ENCODE peak calls at places on chromosomes 13 and 19, in eight cellular contexts. One of them, this sample, is unnamed.

GRCh38 chr13:110214637-110215036 is 92.3 kb downstream of the COL4A1 start:
- DNase-seq in body of pancreas: no peak
- DNase-seq in gastrocnemius medialis: no peak
- DNase-seq in GM23248: no peak
- DNase-seq in adrenal gland: no peak
- DNase-seq in PC-3: no peak
- DNase-seq in CD8-positive, alpha-beta T cell: no peak
- DNase-seq in mesendoderm: no peak
- DNase-seq in this sample: no peak

GRCh38 chr13:59823495-59823894 is 340.2 kb downstream of the DIAPH3 start:
- DNase-seq in body of pancreas: no peak
- DNase-seq in gastrocnemius medialis: no peak
- DNase-seq in GM23248: peak; percentile 70
- DNase-seq in adrenal gland: no peak
- DNase-seq in PC-3: peak; percentile 52
- DNase-seq in CD8-positive, alpha-beta T cell: no peak
- DNase-seq in mesendoderm: peak; percentile 49
- DNase-seq in this sample: no peak

GRCh38 chr19:10151521-10151920 is 31.8 kb upstream of the EIF3G start:
- DNase-seq in body of pancreas: no peak
- DNase-seq in gastrocnemius medialis: no peak
- DNase-seq in GM23248: no peak
- DNase-seq in adrenal gland: no peak
- DNase-seq in PC-3: no peak
- DNase-seq in CD8-positive, alpha-beta T cell: no peak
- DNase-seq in mesendoderm: no peak
- DNase-seq in this sample: no peak

GRCh38 chr13:32496574-32497160 is 41.9 kb downstream of the N4BP2L2 start:
- DNase-seq in body of pancreas: no peak
- DNase-seq in gastrocnemius medialis: no peak
- DNase-seq in GM23248: peak; percentile 6
- DNase-seq in adrenal gland: no peak
- DNase-seq in PC-3: no peak
- DNase-seq in CD8-positive, alpha-beta T cell: no peak
- DNase-seq in mesendoderm: no peak
- DNase-seq in this sample: no peak

GRCh38 chr13:76440568-76440967 is 445.6 kb downstream of the KCTD12 start:
- DNase-seq in body of pancreas: no peak
- DNase-seq in gastrocnemius medialis: no peak
- DNase-seq in GM23248: no peak
- DNase-seq in adrenal gland: no peak
- DNase-seq in PC-3: no peak
- DNase-seq in CD8-positive, alpha-beta T cell: no peak
- DNase-seq in mesendoderm: no peak
- DNase-seq in this sample: no peak

GRCh38 chr13:110351636-110352420 is 44.7 kb downstream of the COL4A2 start:
- DNase-seq in body of pancreas: no peak
- DNase-seq in gastrocnemius medialis: no peak
- DNase-seq in GM23248: peak; percentile 14
- DNase-seq in adrenal gland: no peak
- DNase-seq in PC-3: peak; percentile 44
- DNase-seq in CD8-positive, alpha-beta T cell: no peak
- DNase-seq in mesendoderm: no peak
- DNase-seq in this sample: no peak

GRCh38 chr13:45048890-45049407 is 59.6 kb downstream of the GPALPP1 start:
- DNase-seq in body of pancreas: no peak
- DNase-seq in gastrocnemius medialis: no peak
- DNase-seq in GM23248: no peak
- DNase-seq in adrenal gland: no peak
- DNase-seq in PC-3: peak; percentile 7
- DNase-seq in CD8-positive, alpha-beta T cell: no peak
- DNase-seq in mesendoderm: peak; percentile 70
- DNase-seq in this sample: no peak

GRCh38 chr13:110541526-110541920 is 20.0 kb downstream of the RAB20 start:
- DNase-seq in body of pancreas: no peak
- DNase-seq in gastrocnemius medialis: no peak
- DNase-seq in GM23248: peak; percentile 25
- DNase-seq in adrenal gland: no peak
- DNase-seq in PC-3: no peak
- DNase-seq in CD8-positive, alpha-beta T cell: no peak
- DNase-seq in mesendoderm: no peak
- DNase-seq in this sample: no peak

GRCh38 chr19:38211206-38211605 is 12.8 kb downstream of the DPF1 start:
- DNase-seq in body of pancreas: no peak
- DNase-seq in gastrocnemius medialis: no peak
- DNase-seq in GM23248: peak; percentile 33
- DNase-seq in adrenal gland: no peak
- DNase-seq in PC-3: no peak
- DNase-seq in CD8-positive, alpha-beta T cell: no peak
- DNase-seq in mesendoderm: peak; percentile 48
- DNase-seq in this sample: no peak

GRCh38 chr13:20424559-20424852 is 101.2 kb downstream of the CRYL1 start:
- DNase-seq in body of pancreas: no peak
- DNase-seq in gastrocnemius medialis: no peak
- DNase-seq in GM23248: no peak
- DNase-seq in adrenal gland: no peak
- DNase-seq in PC-3: no peak
- DNase-seq in CD8-positive, alpha-beta T cell: no peak
- DNase-seq in mesendoderm: no peak
- DNase-seq in this sample: no peak

GRCh38 chr19:6801397-6802086 is 29.0 kb downstream of the VAV1 start:
- DNase-seq in body of pancreas: peak; percentile 75
- DNase-seq in gastrocnemius medialis: peak; percentile 46
- DNase-seq in GM23248: peak; percentile 21
- DNase-seq in adrenal gland: peak; percentile 41
- DNase-seq in PC-3: peak; percentile 72
- DNase-seq in CD8-positive, alpha-beta T cell: peak; percentile 82
- DNase-seq in mesendoderm: peak; percentile 62
- DNase-seq in this sample: peak; percentile 89

GRCh38 chr13:50386527-50387123 is 371.4 kb downstream of the KCNRG start:
- DNase-seq in body of pancreas: no peak
- DNase-seq in gastrocnemius medialis: peak; percentile 39
- DNase-seq in GM23248: peak; percentile 10
- DNase-seq in adrenal gland: no peak
- DNase-seq in PC-3: peak; percentile 12
- DNase-seq in CD8-positive, alpha-beta T cell: no peak
- DNase-seq in mesendoderm: peak; percentile 22
- DNase-seq in this sample: no peak

GRCh38 chr13:106566682-106567420 is 1.1 kb downstream of the ARGLU1 start:
- DNase-seq in body of pancreas: peak; percentile 65
- DNase-seq in gastrocnemius medialis: peak; percentile 45
- DNase-seq in GM23248: peak; percentile 84
- DNase-seq in adrenal gland: peak; percentile 72
- DNase-seq in PC-3: peak; percentile 45
- DNase-seq in CD8-positive, alpha-beta T cell: peak; percentile 13
- DNase-seq in mesendoderm: peak; percentile 81
- DNase-seq in this sample: no peak

GRCh38 chr13:79995334-79995733 is 345.6 kb downstream of the SPRY2 start:
- DNase-seq in body of pancreas: no peak
- DNase-seq in gastrocnemius medialis: no peak
- DNase-seq in GM23248: peak; percentile 95
- DNase-seq in adrenal gland: no peak
- DNase-seq in PC-3: peak; percentile 52
- DNase-seq in CD8-positive, alpha-beta T cell: no peak
- DNase-seq in mesendoderm: peak; percentile 92
- DNase-seq in this sample: no peak

GRCh38 chr19:43534811-43535761 is 2.1 kb downstream of the ZNF575 start:
- DNase-seq in body of pancreas: peak; percentile 61
- DNase-seq in gastrocnemius medialis: peak; percentile 45
- DNase-seq in GM23248: peak; percentile 71
- DNase-seq in adrenal gland: peak; percentile 74
- DNase-seq in PC-3: peak; percentile 17
- DNase-seq in CD8-positive, alpha-beta T cell: no peak
- DNase-seq in mesendoderm: peak; percentile 93
- DNase-seq in this sample: no peak

GRCh38 chr13:44576396-44577235 is 486 bp upstream of the TSC22D1 start:
- DNase-seq in body of pancreas: peak; percentile 23
- DNase-seq in gastrocnemius medialis: no peak
- DNase-seq in GM23248: peak; percentile 58
- DNase-seq in adrenal gland: peak; percentile 39
- DNase-seq in PC-3: no peak
- DNase-seq in CD8-positive, alpha-beta T cell: peak; percentile 15
- DNase-seq in mesendoderm: no peak
- DNase-seq in this sample: no peak

GRCh38 chr13:108961542-108962125 is 332.2 kb downstream of the MYO16 start:
- DNase-seq in body of pancreas: no peak
- DNase-seq in gastrocnemius medialis: no peak
- DNase-seq in GM23248: peak; percentile 67
- DNase-seq in adrenal gland: no peak
- DNase-seq in PC-3: peak; percentile 67
- DNase-seq in CD8-positive, alpha-beta T cell: no peak
- DNase-seq in mesendoderm: peak; percentile 69
- DNase-seq in this sample: peak; percentile 11

GRCh38 chr13:47188802-47189201 is 291.9 kb upstream of the HTR2A start:
- DNase-seq in body of pancreas: no peak
- DNase-seq in gastrocnemius medialis: no peak
- DNase-seq in GM23248: peak; percentile 94
- DNase-seq in adrenal gland: no peak
- DNase-seq in PC-3: peak; percentile 6
- DNase-seq in CD8-positive, alpha-beta T cell: no peak
- DNase-seq in mesendoderm: peak; percentile 48
- DNase-seq in this sample: no peak

GRCh38 chr13:21675095-21676007 is 4.5 kb downstream of the FGF9 start:
- DNase-seq in body of pancreas: peak; percentile 66
- DNase-seq in gastrocnemius medialis: no peak
- DNase-seq in GM23248: peak; percentile 25
- DNase-seq in adrenal gland: peak; percentile 63
- DNase-seq in PC-3: no peak
- DNase-seq in CD8-positive, alpha-beta T cell: peak; percentile 33
- DNase-seq in mesendoderm: peak; percentile 37
- DNase-seq in this sample: peak; percentile 34

GRCh38 chr13:39982745-39983144 is 327.3 kb downstream of the COG6 start:
- DNase-seq in body of pancreas: peak; percentile 16
- DNase-seq in gastrocnemius medialis: no peak
- DNase-seq in GM23248: no peak
- DNase-seq in adrenal gland: no peak
- DNase-seq in PC-3: no peak
- DNase-seq in CD8-positive, alpha-beta T cell: no peak
- DNase-seq in mesendoderm: no peak
- DNase-seq in this sample: no peak

GRCh38 chr19:45069056-45069455 is 7.2 kb downstream of the ZNF296 start:
- DNase-seq in body of pancreas: no peak
- DNase-seq in gastrocnemius medialis: no peak
- DNase-seq in GM23248: peak; percentile 43
- DNase-seq in adrenal gland: peak; percentile 73
- DNase-seq in PC-3: peak; percentile 24
- DNase-seq in CD8-positive, alpha-beta T cell: no peak
- DNase-seq in mesendoderm: peak; percentile 71
- DNase-seq in this sample: no peak

GRCh38 chr19:13825489-13826475 is 30.5 kb downstream of the ZSWIM4 start:
- DNase-seq in body of pancreas: no peak
- DNase-seq in gastrocnemius medialis: no peak
- DNase-seq in GM23248: peak; percentile 78
- DNase-seq in adrenal gland: no peak
- DNase-seq in PC-3: peak; percentile 49
- DNase-seq in CD8-positive, alpha-beta T cell: no peak
- DNase-seq in mesendoderm: peak; percentile 87
- DNase-seq in this sample: no peak

GRCh38 chr13:88031980-88032562 is 360.9 kb downstream of the SLITRK5 start:
- DNase-seq in body of pancreas: no peak
- DNase-seq in gastrocnemius medialis: no peak
- DNase-seq in GM23248: peak; percentile 47
- DNase-seq in adrenal gland: no peak
- DNase-seq in PC-3: peak; percentile 45
- DNase-seq in CD8-positive, alpha-beta T cell: no peak
- DNase-seq in mesendoderm: no peak
- DNase-seq in this sample: no peak

GRCh38 chr19:18488838-18489626 is 32.8 kb downstream of the ELL start:
- DNase-seq in body of pancreas: peak; percentile 84
- DNase-seq in gastrocnemius medialis: peak; percentile 69
- DNase-seq in GM23248: no peak
- DNase-seq in adrenal gland: peak; percentile 46
- DNase-seq in PC-3: peak; percentile 30
- DNase-seq in CD8-positive, alpha-beta T cell: no peak
- DNase-seq in mesendoderm: peak; percentile 63
- DNase-seq in this sample: no peak

GRCh38 chr19:15587663-15588062 is 27.4 kb upstream of the CYP4F8 start:
- DNase-seq in body of pancreas: peak; percentile 69
- DNase-seq in gastrocnemius medialis: peak; percentile 29
- DNase-seq in GM23248: no peak
- DNase-seq in adrenal gland: no peak
- DNase-seq in PC-3: no peak
- DNase-seq in CD8-positive, alpha-beta T cell: no peak
- DNase-seq in mesendoderm: no peak
- DNase-seq in this sample: no peak

GRCh38 chr19:3667037-3667638 is 33.1 kb downstream of the PIP5K1C start:
- DNase-seq in body of pancreas: no peak
- DNase-seq in gastrocnemius medialis: no peak
- DNase-seq in GM23248: no peak
- DNase-seq in adrenal gland: no peak
- DNase-seq in PC-3: no peak
- DNase-seq in CD8-positive, alpha-beta T cell: no peak
- DNase-seq in mesendoderm: no peak
- DNase-seq in this sample: no peak
- H3K27ac ChIP-seq in body of pancreas: no peak overlapping the region
- H3K27ac ChIP-seq in gastrocnemius medialis: no peak overlapping the region
- H3K27ac ChIP-seq in GM23248: no peak overlapping the region
- H3K27ac ChIP-seq in adrenal gland: no peak overlapping the region
- H3K27ac ChIP-seq in PC-3: no peak overlapping the region
- H3K27ac ChIP-seq in CD8-positive, alpha-beta T cell: no peak overlapping the region
- H3K27ac ChIP-seq in mesendoderm: no peak overlapping the region
- H3K27ac ChIP-seq in this sample: no peak overlapping the region

GRCh38 chr19:29662278-29662603 is 3.0 kb upstream of the PLEKHF1 start:
- DNase-seq in body of pancreas: no peak
- DNase-seq in gastrocnemius medialis: no peak
- DNase-seq in GM23248: no peak
- DNase-seq in adrenal gland: no peak
- DNase-seq in PC-3: no peak
- DNase-seq in CD8-positive, alpha-beta T cell: no peak
- DNase-seq in mesendoderm: no peak
- DNase-seq in this sample: no peak
- H3K4me1 ChIP-seq in body of pancreas: peaks cover 52% of the 10 kb centered on the region
- H3K4me1 ChIP-seq in gastrocnemius medialis: peaks cover 27% of the 10 kb centered on the region
- H3K4me1 ChIP-seq in GM23248: peaks cover 44% of the 10 kb centered on the region
- H3K4me1 ChIP-seq in adrenal gland: peaks cover 18% of the 10 kb centered on the region
- H3K4me1 ChIP-seq in PC-3: peaks cover 40% of the 10 kb centered on the region
- H3K4me1 ChIP-seq in CD8-positive, alpha-beta T cell: peaks cover 31% of the 10 kb centered on the region
- H3K4me1 ChIP-seq in mesendoderm: peaks cover 7% of the 10 kb centered on the region
- H3K4me1 ChIP-seq in this sample: peaks cover 3% of the 10 kb centered on the region

GRCh38 chr19:3760871-3761361 is 576 bp downstream of the APBA3 start:
- DNase-seq in body of pancreas: no peak
- DNase-seq in gastrocnemius medialis: no peak
- DNase-seq in GM23248: peak; percentile 54
- DNase-seq in adrenal gland: no peak
- DNase-seq in PC-3: no peak
- DNase-seq in CD8-positive, alpha-beta T cell: no peak
- DNase-seq in mesendoderm: peak; percentile 14
- DNase-seq in this sample: peak; percentile 36
- H3K27ac ChIP-seq in body of pancreas: peak overlapping the region; percentile 78
- H3K27ac ChIP-seq in gastrocnemius medialis: peak overlapping the region; percentile 98
- H3K27ac ChIP-seq in GM23248: peak overlapping the region; percentile 30
- H3K27ac ChIP-seq in adrenal gland: peak overlapping the region; percentile 22
- H3K27ac ChIP-seq in PC-3: no peak overlapping the region
- H3K27ac ChIP-seq in CD8-positive, alpha-beta T cell: peak overlapping the region; percentile 75
- H3K27ac ChIP-seq in mesendoderm: no peak overlapping the region
- H3K27ac ChIP-seq in this sample: peak overlapping the region; percentile 100

DNA sequence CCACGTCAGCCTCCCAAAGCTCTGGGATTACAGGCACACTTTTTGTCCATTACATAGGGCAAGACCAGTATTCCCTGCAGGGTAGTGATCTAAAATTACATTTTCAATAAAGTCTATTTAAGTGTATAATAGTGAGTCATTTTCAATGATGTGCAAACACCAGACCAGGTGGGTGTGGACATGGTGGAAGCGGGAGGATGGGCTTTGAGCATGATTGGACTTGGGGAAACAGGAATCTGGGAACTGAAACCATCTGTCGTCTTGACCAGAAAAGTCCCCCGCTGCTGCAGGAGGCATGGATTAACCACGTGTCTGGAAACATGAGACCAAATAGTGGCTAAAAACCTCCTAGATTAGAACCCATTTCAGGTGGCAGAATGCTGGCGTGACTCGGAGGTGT is 4.9 kb downstream of the FXYD3 start:
- DNase-seq in body of pancreas: peak; percentile 53
- DNase-seq in gastrocnemius medialis: peak; percentile 56
- DNase-seq in GM23248: peak; percentile 80
- DNase-seq in adrenal gland: no peak
- DNase-seq in PC-3: peak; percentile 88
- DNase-seq in CD8-positive, alpha-beta T cell: no peak
- DNase-seq in mesendoderm: no peak
- DNase-seq in this sample: no peak
- H3K4me1 ChIP-seq in body of pancreas: peaks cover 38% of the 10 kb centered on the region
- H3K4me1 ChIP-seq in gastrocnemius medialis: peaks cover 21% of the 10 kb centered on the region
- H3K4me1 ChIP-seq in GM23248: peaks cover 20% of the 10 kb centered on the region
- H3K4me1 ChIP-seq in adrenal gland: no peaks in the 10 kb centered on the region
- H3K4me1 ChIP-seq in PC-3: peaks cover 75% of the 10 kb centered on the region
- H3K4me1 ChIP-seq in CD8-positive, alpha-beta T cell: peaks cover 13% of the 10 kb centered on the region
- H3K4me1 ChIP-seq in mesendoderm: peaks cover 3% of the 10 kb centered on the region
- H3K4me1 ChIP-seq in this sample: peaks cover 3% of the 10 kb centered on the region